ENCODE peak calls at places on chromosomes 13 and 19, in nine cellular contexts. H is upper lobe of left lung, W is adrenal gland, Y is uterus, A is ovary, X is heart left ventricle, N is esophagus squamous epithelium, E is transverse colon, I is sigmoid colon. L is an unnamed sample.

GRCh38 chr13:32471187-32471922 is 43.4 kb upstream of the N4BP2L1 start:
- DNase-seq in H (no peak), W (no peak), Y (peak; percentile 75), A (no peak), X (peak; percentile 59), N (no peak), E (no peak), I (no peak), L (peak; percentile 82)

GRCh38 chr13:79767126-79767525 is 286.2 kb downstream of the NDFIP2 start:
- DNase-seq in H (no peak), W (no peak), Y (no peak), A (no peak), X (no peak), N (no peak), E (no peak), I (no peak), L (no peak)

GRCh38 chr13:59458908-59459579 is 704.7 kb downstream of the DIAPH3 start:
- DNase-seq in H (no peak), W (no peak), Y (no peak), A (no peak), X (peak; percentile 19), N (no peak), E (no peak), I (no peak), L (no peak)

GRCh38 chr13:58792854-58793253 is 1161.3 kb downstream of the PCDH17 start:
- DNase-seq in H (no peak), W (no peak), Y (no peak), A (no peak), X (no peak), N (no peak), E (no peak), I (no peak), L (no peak)

GRCh38 chr13:37136187-37136586 is 30.7 kb upstream of the CSNK1A1L start:
- DNase-seq in H (no peak), W (no peak), Y (no peak), A (no peak), X (no peak), N (no peak), E (no peak), I (no peak), L (no peak)

GRCh38 chr13:52070929-52071523 is 46.5 kb downstream of the UTP14C start:
- DNase-seq in H (no peak), W (no peak), Y (no peak), A (no peak), X (no peak), N (no peak), E (no peak), I (no peak), L (no peak)

GRCh38 chr19:35755550-35756371 is 1.1 kb downstream of the HSPB6 start:
- DNase-seq in H (peak; percentile 35), W (peak; percentile 92), Y (peak; percentile 97), A (peak; percentile 96), X (peak; percentile 86), N (no peak), E (peak; percentile 79), I (peak; percentile 98), L (peak; percentile 79)

GRCh38 chr13:45393941-45394570 is 24.1 kb downstream of the SLC25A30 start:
- DNase-seq in H (peak; percentile 43), W (peak; percentile 35), Y (no peak), A (no peak), X (peak; percentile 43), N (no peak), E (peak; percentile 41), I (no peak), L (peak; percentile 48)

GRCh38 chr13:103542648-103543047 is 476.4 kb upstream of the SLC10A2 start:
- DNase-seq in H (no peak), W (no peak), Y (no peak), A (no peak), X (no peak), N (no peak), E (no peak), I (no peak), L (no peak)

GRCh38 chr13:21638319-21639282 is 32.3 kb upstream of the FGF9 start:
- DNase-seq in H (no peak), W (peak; percentile 14), Y (no peak), A (no peak), X (no peak), N (no peak), E (peak; percentile 43), I (no peak), L (peak; percentile 54)

GRCh38 chr19:18401580-18402112 is 4.2 kb upstream of the LRRC25 start:
- DNase-seq in H (peak; percentile 87), W (peak; percentile 57), Y (no peak), A (no peak), X (peak; percentile 65), N (no peak), E (peak; percentile 85), I (peak; percentile 84), L (peak; percentile 84)

GRCh38 chr13:77026255-77026782 is 640 bp downstream of the FBXL3 start:
- DNase-seq in H (peak; percentile 94), W (peak; percentile 83), Y (peak; percentile 80), A (peak; percentile 74), X (peak; percentile 76), N (peak; percentile 53), E (peak; percentile 94), I (peak; percentile 90), L (peak; percentile 91)

GRCh38 chr19:28601723-28602440 is 611.1 kb downstream of the UQCRFS1 start:
- DNase-seq in H (no peak), W (no peak), Y (no peak), A (no peak), X (no peak), N (no peak), E (no peak), I (no peak), L (no peak)

GRCh38 chr19:21748088-21748487 is 19.3 kb downstream of the ZNF100 start:
- DNase-seq in H (no peak), W (no peak), Y (no peak), A (no peak), X (no peak), N (no peak), E (no peak), I (no peak), L (no peak)

DNA sequence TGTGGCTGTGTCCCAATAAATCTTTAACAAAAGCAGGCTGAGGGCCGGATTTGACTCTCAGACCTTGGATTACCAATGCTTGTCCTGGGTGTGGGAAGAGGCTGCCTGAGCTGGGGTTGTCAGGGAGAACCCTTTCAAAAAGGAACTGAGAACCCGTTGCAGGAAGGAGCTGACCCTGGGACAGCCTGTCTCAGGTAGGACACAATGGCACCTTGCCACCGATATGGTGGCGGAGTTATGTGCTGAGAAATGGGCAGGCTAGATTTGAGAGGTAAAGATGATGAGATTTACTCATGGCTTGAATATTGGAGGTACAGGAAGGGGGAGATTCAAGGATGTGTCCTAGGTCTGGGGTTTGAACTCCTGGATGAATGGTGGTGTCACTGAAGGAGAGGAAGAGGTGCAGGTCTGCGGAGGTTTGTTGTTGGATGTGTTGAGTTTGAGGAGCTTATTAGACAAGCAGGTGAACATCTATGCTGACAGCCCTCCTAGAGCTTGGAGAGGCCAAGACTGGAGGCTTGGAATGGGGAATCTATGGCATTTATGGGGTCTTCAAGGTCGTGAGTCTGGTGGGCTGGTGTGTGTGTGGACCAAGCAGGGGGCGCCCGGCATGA is 7.2 kb downstream of the PLEKHF1 start:
- DNase-seq in H (no peak), W (no peak), Y (no peak), A (peak; percentile 6), X (no peak), N (no peak), E (no peak), I (peak; percentile 52), L (no peak)
- H3K4me3 ChIP-seq in H (no peak overlapping the region), W (no peak overlapping the region), Y (no peak overlapping the region), A (no peak overlapping the region), X (no peak overlapping the region), N (no peak overlapping the region), E (no peak overlapping the region), I (no peak overlapping the region), L (no peak overlapping the region)

GRCh38 chr19:29612801-29613595 is 6.9 kb downstream of the POP4 start:
- DNase-seq in H (no peak), W (no peak), Y (no peak), A (no peak), X (no peak), N (no peak), E (no peak), I (no peak), L (peak; percentile 87)
- TF ChIP-seq POLR2A in H (no peak), W (no peak), Y (no peak), A (no peak), X (no peak), N (no peak), E (no peak), I (no peak), L (no peak)

DNA sequence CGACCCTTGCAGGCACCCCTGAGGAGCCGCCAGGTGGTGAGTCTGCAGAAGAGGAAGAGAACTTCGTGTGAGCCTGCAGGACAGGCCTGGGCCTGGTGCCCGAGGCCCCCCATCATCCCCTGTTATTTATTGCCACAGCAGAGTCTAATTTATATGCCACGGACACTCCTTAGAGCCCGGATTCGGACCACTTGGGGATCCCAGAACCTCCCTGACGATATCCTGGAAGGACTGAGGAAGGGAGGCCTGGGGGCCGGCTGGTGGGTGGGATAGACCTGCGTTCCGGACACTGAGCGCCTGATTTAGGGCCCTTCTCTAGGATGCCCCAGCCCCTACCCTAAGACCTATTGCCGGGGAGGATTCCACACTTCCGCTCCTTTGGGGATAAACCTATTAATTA is 5.4 kb downstream of the FSTL3 start:
- DNase-seq in H (no peak), W (no peak), Y (no peak), A (no peak), X (no peak), N (no peak), E (no peak), I (no peak), L (no peak)
- H3K27ac ChIP-seq in H (peak overlapping the region; percentile 92), W (peak overlapping the region; percentile 99), Y (no peak overlapping the region), A (no peak overlapping the region), X (no peak overlapping the region), N (peak overlapping the region; percentile 98), E (peak overlapping the region; percentile 97), I (peak overlapping the region; percentile 100), L (peak overlapping the region; percentile 94)

DNA sequence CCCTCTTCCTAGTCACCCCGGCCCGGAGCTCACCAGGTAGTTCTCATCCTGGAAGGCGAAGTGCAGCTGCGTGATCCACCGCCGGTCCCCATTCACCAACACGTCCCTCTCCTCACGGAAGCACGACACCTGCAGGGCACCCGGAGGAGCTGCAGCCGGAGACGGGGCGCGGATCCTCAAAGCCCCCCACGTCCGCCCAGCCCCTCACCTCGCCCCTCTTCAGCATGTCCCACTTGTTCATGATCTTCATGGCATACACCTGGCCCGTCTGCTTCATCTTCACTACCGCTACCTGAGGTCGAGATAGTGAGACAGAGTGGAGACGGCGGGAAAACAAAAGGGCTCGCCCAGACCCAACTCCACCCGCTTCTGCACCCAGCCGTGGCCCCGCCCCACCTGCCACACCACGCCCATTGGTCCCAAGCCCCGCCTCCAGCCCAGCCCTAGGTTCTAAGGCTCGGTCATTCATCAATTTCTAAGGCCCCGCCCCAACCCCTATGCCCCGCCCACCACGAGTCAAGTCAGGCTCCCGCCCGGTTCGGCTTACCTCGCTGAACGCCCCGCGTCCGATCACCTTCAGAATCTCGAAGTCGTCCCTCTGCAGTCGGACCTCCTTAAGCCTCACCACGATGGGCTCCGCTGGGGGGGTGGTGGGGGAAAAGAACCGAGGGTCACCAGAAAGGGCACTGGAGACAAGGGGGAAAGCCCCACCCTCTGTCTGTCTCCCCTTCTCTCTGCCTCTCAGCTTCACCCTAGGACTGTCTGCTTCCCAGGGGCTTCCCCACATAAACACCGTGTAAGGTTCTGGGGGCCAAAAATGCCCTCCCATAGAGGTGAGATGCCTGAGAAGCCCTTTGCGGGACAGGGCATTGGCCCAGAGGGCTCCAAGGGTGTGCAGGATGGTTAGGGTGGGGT is 2.8 kb downstream of the DMPK start:
- DNase-seq in H (peak; percentile 88), W (peak; percentile 93), Y (peak; percentile 94), A (peak; percentile 95), X (peak; percentile 73), N (peak; percentile 55), E (peak; percentile 97), I (peak; percentile 96), L (peak; percentile 88)
- H3K4me3 ChIP-seq in H (no peak overlapping the region), W (peak overlapping the region; percentile 61), Y (peak overlapping the region; percentile 48), A (peak overlapping the region; percentile 50), X (peak overlapping the region; percentile 85), N (peak overlapping the region; percentile 55), E (no peak overlapping the region), I (peak overlapping the region; percentile 91), L (no peak overlapping the region)

GRCh38 chr19:4007021-4007835 is at the start of gene PIAS4:
- DNase-seq in H (peak; percentile 96), W (peak; percentile 95), Y (peak; percentile 97), A (peak; percentile 96), X (peak; percentile 96), N (peak; percentile 82), E (peak; percentile 96), I (peak; percentile 97), L (peak; percentile 96)
- TF ChIP-seq POLR2A in H (no peak), W (peak; percentile 71), Y (peak; percentile 70), A (peak; percentile 33), X (peak; percentile 61), N (peak; percentile 22), E (peak; percentile 56), I (peak; percentile 49), L (no peak)